ENCODE peak calls at places on chromosome 12, in nine cellular contexts. One of them, this sample, is unnamed.

GRCh38 chr12:71299541-71300376 is 139.8 kb upstream of the LGR5 start:
- DNase-seq in HEK293T: no peak
- DNase-seq in AG09309: no peak
- DNase-seq in ecto neural progenitor cell: no peak
- DNase-seq in pancreas: no peak
- DNase-seq in adipocyte: no peak
- DNase-seq in left ventricle myocardium inferior: no peak
- DNase-seq in activated CD8-positive, alpha-beta memory T cell treated with anti-CD3 and anti-CD28 coated beads for 1 hour: no peak
- DNase-seq in effector memory CD4-positive, alpha-beta T cell: no peak
- DNase-seq in this sample: no peak

GRCh38 chr12:33472299-33472698 is 32.7 kb upstream of the SYT10 start:
- DNase-seq in HEK293T: no peak
- DNase-seq in AG09309: no peak
- DNase-seq in ecto neural progenitor cell: no peak
- DNase-seq in pancreas: no peak
- DNase-seq in adipocyte: no peak
- DNase-seq in left ventricle myocardium inferior: no peak
- DNase-seq in activated CD8-positive, alpha-beta memory T cell treated with anti-CD3 and anti-CD28 coated beads for 1 hour: no peak
- DNase-seq in effector memory CD4-positive, alpha-beta T cell: no peak
- DNase-seq in this sample: no peak

GRCh38 chr12:124764870-124765570 is 98.6 kb downstream of the SCARB1 start:
- DNase-seq in HEK293T: no peak
- DNase-seq in AG09309: peak; percentile 99
- DNase-seq in ecto neural progenitor cell: no peak
- DNase-seq in pancreas: no peak
- DNase-seq in adipocyte: peak; percentile 98
- DNase-seq in left ventricle myocardium inferior: no peak
- DNase-seq in activated CD8-positive, alpha-beta memory T cell treated with anti-CD3 and anti-CD28 coated beads for 1 hour: no peak
- DNase-seq in effector memory CD4-positive, alpha-beta T cell: no peak
- DNase-seq in this sample: peak; percentile 98

GRCh38 chr12:52202361-52203078 is 10.7 kb upstream of the KRT80 start:
- DNase-seq in HEK293T: no peak
- DNase-seq in AG09309: no peak
- DNase-seq in ecto neural progenitor cell: no peak
- DNase-seq in pancreas: no peak
- DNase-seq in adipocyte: no peak
- DNase-seq in left ventricle myocardium inferior: peak; percentile 13
- DNase-seq in activated CD8-positive, alpha-beta memory T cell treated with anti-CD3 and anti-CD28 coated beads for 1 hour: no peak
- DNase-seq in effector memory CD4-positive, alpha-beta T cell: no peak
- DNase-seq in this sample: no peak

GRCh38 chr12:81075539-81075938 is 2.3 kb upstream of the ACSS3 start:
- DNase-seq in HEK293T: no peak
- DNase-seq in AG09309: no peak
- DNase-seq in ecto neural progenitor cell: no peak
- DNase-seq in pancreas: no peak
- DNase-seq in adipocyte: no peak
- DNase-seq in left ventricle myocardium inferior: no peak
- DNase-seq in activated CD8-positive, alpha-beta memory T cell treated with anti-CD3 and anti-CD28 coated beads for 1 hour: no peak
- DNase-seq in effector memory CD4-positive, alpha-beta T cell: no peak
- DNase-seq in this sample: no peak

GRCh38 chr12:19299765-19300164 is 139.5 kb upstream of the AEBP2 start:
- DNase-seq in HEK293T: no peak
- DNase-seq in AG09309: no peak
- DNase-seq in ecto neural progenitor cell: no peak
- DNase-seq in pancreas: no peak
- DNase-seq in adipocyte: no peak
- DNase-seq in left ventricle myocardium inferior: no peak
- DNase-seq in activated CD8-positive, alpha-beta memory T cell treated with anti-CD3 and anti-CD28 coated beads for 1 hour: no peak
- DNase-seq in effector memory CD4-positive, alpha-beta T cell: no peak
- DNase-seq in this sample: no peak

GRCh38 chr12:21637985-21638891 is 19.4 kb downstream of the LDHB start:
- DNase-seq in HEK293T: no peak
- DNase-seq in AG09309: no peak
- DNase-seq in ecto neural progenitor cell: no peak
- DNase-seq in pancreas: no peak
- DNase-seq in adipocyte: no peak
- DNase-seq in left ventricle myocardium inferior: no peak
- DNase-seq in activated CD8-positive, alpha-beta memory T cell treated with anti-CD3 and anti-CD28 coated beads for 1 hour: no peak
- DNase-seq in effector memory CD4-positive, alpha-beta T cell: no peak
- DNase-seq in this sample: no peak

GRCh38 chr12:3740840-3741239 is 12.1 kb downstream of the CRACR2A start:
- DNase-seq in HEK293T: no peak
- DNase-seq in AG09309: no peak
- DNase-seq in ecto neural progenitor cell: no peak
- DNase-seq in pancreas: no peak
- DNase-seq in adipocyte: no peak
- DNase-seq in left ventricle myocardium inferior: no peak
- DNase-seq in activated CD8-positive, alpha-beta memory T cell treated with anti-CD3 and anti-CD28 coated beads for 1 hour: no peak
- DNase-seq in effector memory CD4-positive, alpha-beta T cell: no peak
- DNase-seq in this sample: no peak

GRCh38 chr12:45050751-45051489 is at the start of gene DBX2:
- DNase-seq in HEK293T: peak; percentile 53
- DNase-seq in AG09309: no peak
- DNase-seq in ecto neural progenitor cell: peak; percentile 80
- DNase-seq in pancreas: no peak
- DNase-seq in adipocyte: peak; percentile 24
- DNase-seq in left ventricle myocardium inferior: no peak
- DNase-seq in activated CD8-positive, alpha-beta memory T cell treated with anti-CD3 and anti-CD28 coated beads for 1 hour: no peak
- DNase-seq in effector memory CD4-positive, alpha-beta T cell: no peak
- DNase-seq in this sample: no peak

This sample was measured in GM04503.